ENCODE peak calls at places on chromosomes 6 and 20, in ten cellular contexts. V is sigmoid colon; L is lower lobe of right lung; N is IMR-90; D is endodermal cell; P is H1; R is heart left ventricle; G is ovary; A is neural progenitor cell; B is effector memory CD4-positive, alpha-beta T cell. K is an unnamed sample. For H3K4me1, the result is how much of the 10 kb centered on the place peaks cover.

GRCh38 chr20:3101737-3102574 is 17.4 kb upstream of the AVP start:
- DNase-seq in R (no peak), V (no peak), A (no peak), L (no peak), P (no peak), B (peak), N (no peak), D (no peak), G (no peak), K (no peak)

GRCh38 chr6:47524136-47524840 is 46.7 kb downstream of the CD2AP start:
- DNase-seq in A (no peak), L (no peak), B (no peak), V (no peak), N (peak), G (no peak), P (no peak), R (no peak), D (no peak), K (no peak)

GRCh38 chr6:91291071-91291470 is 704.2 kb upstream of the MAP3K7 start:
- DNase-seq in G (no peak), P (no peak), V (no peak), D (no peak), A (no peak), B (no peak), L (no peak), N (peak), R (no peak), K (no peak)

GRCh38 chr6:22399693-22400092 is 102.9 kb upstream of the PRL start:
- DNase-seq in L (no peak), P (no peak), A (no peak), N (peak), R (no peak), G (no peak), B (no peak), D (no peak), V (no peak), K (no peak)

GRCh38 chr6:82924799-82925535 is 140.7 kb downstream of the UBE3D start:
- DNase-seq in V (no peak), L (no peak), A (no peak), R (no peak), D (no peak), G (no peak), B (no peak), P (no peak), N (peak), K (no peak)

GRCh38 chr6:43014434-43014909 is 423 bp downstream of the KLHDC3 start:
- DNase-seq in L (no peak), P (no peak), V (no peak), N (peak), D (no peak), A (no peak), R (no peak), G (no peak), B (no peak), K (no peak)

GRCh38 chr20:47481330-47482216 is 20.1 kb upstream of the NCOA3 start:
- DNase-seq in R (no peak), D (no peak), A (no peak), L (no peak), V (no peak), P (no peak), G (no peak), B (no peak), N (no peak), K (no peak)

GRCh38 chr6:80382796-80383195 is 276.3 kb downstream of the BCKDHB start:
- DNase-seq in L (no peak), D (no peak), N (peak), G (no peak), R (no peak), A (no peak), B (no peak), V (no peak), P (no peak), K (no peak)

GRCh38 chr6:113693866-113694265 is 163.3 kb upstream of the MARCKS start:
- DNase-seq in L (no peak), B (no peak), G (no peak), D (no peak), N (no peak), V (no peak), P (no peak), R (no peak), A (no peak), K (no peak)

GRCh38 chr6:79608334-79609224 is 22.6 kb upstream of the SH3BGRL2 start:
- DNase-seq in L (no peak), R (no peak), P (no peak), N (no peak), A (no peak), D (no peak), G (no peak), B (no peak), V (no peak), K (no peak)

GRCh38 chr6:63066053-63066704 is 145.1 kb upstream of the FKBP1C start:
- DNase-seq in P (no peak), L (no peak), D (peak), R (no peak), V (no peak), B (no peak), N (no peak), G (no peak), A (no peak), K (no peak)

GRCh38 chr20:20205141-20205861 is 153.0 kb downstream of the CFAP61 start:
- DNase-seq in R (no peak), B (no peak), A (no peak), V (no peak), D (no peak), L (no peak), N (no peak), G (no peak), P (no peak), K (no peak)

GRCh38 chr20:21101453-21102251 is 4.5 kb downstream of the LINC00237 start:
- DNase-seq in B (no peak), A (peak), L (no peak), R (peak), P (no peak), D (peak), V (no peak), G (no peak), N (no peak), K (peak)

DNA sequence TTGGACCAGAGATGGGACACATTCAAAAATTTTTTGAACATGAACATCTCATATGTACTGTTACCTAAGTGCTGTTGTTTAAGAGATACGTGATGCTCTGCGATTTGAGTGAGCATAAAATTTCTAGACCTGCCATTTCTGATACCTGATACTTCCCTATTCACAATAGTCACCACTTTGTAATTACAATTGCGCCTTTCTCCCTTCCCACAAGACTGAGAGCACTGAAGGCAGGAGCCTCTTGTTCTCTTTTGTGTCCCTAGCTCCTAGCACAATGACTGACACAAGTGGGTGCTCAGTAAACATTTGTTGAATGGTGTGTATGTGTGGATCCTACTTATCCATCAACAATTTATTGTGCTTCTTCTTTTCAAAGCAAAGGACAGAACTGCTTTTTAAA is 92.8 kb upstream of the TMEM30A start:
- DNase-seq in V (no peak), B (no peak), R (no peak), G (no peak), A (peak), L (no peak), P (no peak), D (no peak), N (no peak), K (no peak)
- H3K4me1 ChIP-seq in V (under half), B (under half), R (under half), G (under half), A (half or more), L (under half), P (under half), D (under half), N (under half), K (under half)

GRCh38 chr6:11331136-11331535 is 98.7 kb upstream of the NEDD9 start:
- DNase-seq in V (no peak), R (no peak), D (no peak), N (no peak), B (no peak), L (no peak), P (no peak), A (no peak), G (no peak), K (no peak)
- H3K4me3 ChIP-seq in V (no peak), R (no peak), D (no peak), N (no peak), B (no peak), L (no peak), P (no peak), A (no peak), G (no peak), K (no peak)

DNA sequence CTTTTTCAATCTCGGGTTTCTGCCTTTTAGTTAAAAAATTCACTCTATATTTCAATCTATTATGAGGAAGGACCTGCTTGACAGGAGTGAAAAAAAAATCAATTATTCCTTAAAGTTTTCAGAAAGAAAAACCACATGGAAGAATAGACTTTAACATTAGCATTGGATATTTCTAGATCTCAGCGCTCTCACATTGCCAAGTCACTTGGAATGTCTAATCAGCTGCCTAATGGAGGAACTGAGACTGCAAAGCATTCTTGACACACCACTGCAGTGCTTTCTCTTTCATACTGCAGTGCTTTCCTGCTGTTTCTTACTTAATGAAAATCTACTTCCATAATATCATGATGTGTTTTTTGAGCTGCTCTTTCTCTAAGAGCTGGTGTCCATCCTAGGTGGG is 20.4 kb upstream of the MCM3 start:
- DNase-seq in A (peak), N (peak), D (no peak), R (no peak), L (no peak), B (no peak), G (no peak), P (no peak), V (no peak), K (no peak)
- H3K27ac ChIP-seq in A (no peak), N (no peak), D (no peak), R (peak), L (peak), B (peak), G (no peak), P (no peak), V (peak), K (peak)

GRCh38 chr6:37548067-37548674 is 48.5 kb upstream of the CCDC167 start:
- DNase-seq in R (no peak), L (no peak), P (no peak), A (no peak), N (peak), B (no peak), V (no peak), D (no peak), G (no peak), K (no peak)
- H3K4me1 ChIP-seq in R (under half), L (under half), P (under half), A (under half), N (under half), B (under half), V (under half), D (under half), G (under half), K (under half)

GRCh38 chr6:161273752-161274487 is at the start of gene AGPAT4:
- DNase-seq in G (peak), R (peak), N (peak), V (peak), P (peak), B (peak), D (peak), A (peak), L (peak), K (peak)

GRCh38 chr6:161272600-161273355 is 1.1 kb downstream of the AGPAT4 start:
- DNase-seq in A (peak), D (peak), G (no peak), R (no peak), L (no peak), N (peak), V (peak), P (no peak), B (no peak), K (no peak)

GRCh38 chr6:161276605-161277155 is 2.8 kb upstream of the AGPAT4 start:
- DNase-seq in B (no peak), D (no peak), A (no peak), N (no peak), G (no peak), L (no peak), R (no peak), V (no peak), P (no peak), K (no peak)

GRCh38 chr6:161273356-161273751 is 507 bp downstream of the AGPAT4 start:
- DNase-seq in A (no peak), P (no peak), L (peak), B (peak), R (no peak), G (peak), V (peak), D (no peak), N (peak), K (peak)

DNA sequence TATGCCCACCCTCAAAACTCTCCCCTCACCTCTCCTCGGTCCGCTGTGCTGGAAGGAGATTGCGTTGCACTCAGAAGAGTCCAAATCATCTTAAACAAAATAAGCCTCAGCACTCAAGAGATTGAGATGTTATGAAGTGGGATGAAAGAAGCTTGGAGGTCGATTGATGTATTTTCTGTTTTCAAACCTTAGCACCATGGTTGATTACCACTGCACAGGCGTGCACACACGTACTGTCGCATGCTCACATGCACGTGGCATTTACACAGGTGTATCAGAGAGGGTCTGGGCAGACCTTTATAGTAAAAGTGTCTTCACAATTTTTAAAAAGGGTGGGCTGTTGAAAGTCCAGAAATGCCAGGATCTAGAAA is 612 bp upstream of the AGPAT4 start:
- DNase-seq in L (no peak), G (no peak), N (no peak), V (no peak), D (no peak), P (no peak), R (no peak), B (no peak), A (no peak), K (no peak)
- H3K4me3 ChIP-seq in L (peak), G (peak), N (peak), V (peak), D (peak), P (peak), R (peak), B (peak), A (peak), K (peak)

GRCh38 chr6:129238991-129239390 is 356.1 kb downstream of the LAMA2 start:
- DNase-seq in G (no peak), L (no peak), D (no peak), N (no peak), P (no peak), B (no peak), A (no peak), R (no peak), V (no peak), K (no peak)

GRCh38 chr6:129235167-129236072 is 352.5 kb downstream of the LAMA2 start:
- DNase-seq in R (no peak), P (no peak), D (no peak), A (no peak), G (no peak), B (no peak), V (no peak), L (no peak), N (no peak), K (no peak)

GRCh38 chr6:129236110-129236509 is 353.2 kb downstream of the LAMA2 start:
- DNase-seq in R (no peak), A (no peak), V (no peak), G (no peak), L (no peak), D (no peak), B (no peak), N (no peak), P (no peak), K (no peak)

DNA sequence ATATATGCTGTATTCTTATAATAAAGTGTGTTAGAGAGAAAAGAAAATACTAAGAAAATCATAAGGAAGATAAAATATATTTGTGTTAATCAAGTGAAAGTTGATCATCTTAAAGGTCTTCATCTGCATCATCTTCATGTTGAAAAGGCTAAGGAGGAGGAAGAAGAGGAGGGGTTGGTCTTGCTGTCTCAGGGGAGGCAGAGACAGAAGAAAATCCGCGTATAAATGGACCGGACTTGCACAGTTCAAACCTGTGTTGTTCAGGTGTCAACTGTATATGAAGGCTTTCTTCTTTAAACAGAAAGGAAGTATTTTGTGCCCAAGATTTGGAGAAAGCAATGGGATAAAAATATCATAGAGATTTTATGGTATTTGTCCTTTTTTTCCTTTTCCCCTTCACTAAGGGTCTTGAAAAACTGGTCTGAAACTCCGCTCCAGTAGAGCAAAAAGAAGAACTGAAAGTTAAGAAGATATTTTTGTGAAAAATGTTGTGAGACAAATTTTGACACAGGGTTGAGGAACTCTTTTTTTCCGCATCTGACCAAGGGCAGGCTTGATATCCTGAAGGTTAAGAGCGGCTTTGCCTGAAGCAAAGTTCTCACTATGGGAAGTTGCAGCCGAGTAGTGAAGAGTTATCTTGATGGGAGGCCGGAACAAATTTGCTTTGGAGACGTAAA is 350.7 kb downstream of the LAMA2 start:
- DNase-seq in V (no peak), G (no peak), B (no peak), N (no peak), R (no peak), P (no peak), D (no peak), A (no peak), L (no peak), K (no peak)
- H3K27ac ChIP-seq in V (no peak), G (no peak), B (no peak), N (no peak), R (no peak), P (no peak), D (no peak), A (no peak), L (no peak), K (no peak)

GRCh38 chr6:145278163-145278807 is 457.0 kb downstream of the EPM2A start:
- DNase-seq in G (no peak), L (no peak), B (no peak), A (no peak), V (no peak), R (no peak), N (peak), P (no peak), D (no peak), K (no peak)
- H3K4me1 ChIP-seq in G (under half), L (under half), B (under half), A (under half), V (under half), R (under half), N (under half), P (under half), D (under half), K (under half)

DNA sequence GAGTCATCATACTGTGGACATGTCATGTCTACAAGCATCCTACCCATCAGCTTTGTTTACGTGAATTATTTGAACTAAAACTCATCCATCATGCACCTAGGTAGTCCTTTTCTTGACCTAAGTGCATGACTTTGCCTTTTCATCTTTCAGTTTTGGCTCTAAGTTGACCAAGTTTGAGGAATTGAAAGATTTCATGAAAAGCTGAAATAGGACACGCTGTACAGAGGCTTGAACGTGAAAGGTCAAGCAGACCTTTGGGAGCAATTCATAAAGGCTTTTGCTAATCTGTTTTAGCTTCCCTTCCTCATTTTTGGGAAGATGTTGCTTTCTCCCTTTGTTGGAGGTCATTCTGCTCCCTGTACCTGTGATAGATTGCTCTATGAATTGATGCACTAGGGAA is 55.1 kb upstream of the MLIP start:
- DNase-seq in P (no peak), N (no peak), D (no peak), A (no peak), B (no peak), V (no peak), L (no peak), R (no peak), G (no peak), K (no peak)
- H3K4me3 ChIP-seq in P (no peak), N (no peak), D (no peak), A (no peak), B (no peak), V (no peak), L (no peak), R (no peak), G (no peak), K (no peak)

DNA sequence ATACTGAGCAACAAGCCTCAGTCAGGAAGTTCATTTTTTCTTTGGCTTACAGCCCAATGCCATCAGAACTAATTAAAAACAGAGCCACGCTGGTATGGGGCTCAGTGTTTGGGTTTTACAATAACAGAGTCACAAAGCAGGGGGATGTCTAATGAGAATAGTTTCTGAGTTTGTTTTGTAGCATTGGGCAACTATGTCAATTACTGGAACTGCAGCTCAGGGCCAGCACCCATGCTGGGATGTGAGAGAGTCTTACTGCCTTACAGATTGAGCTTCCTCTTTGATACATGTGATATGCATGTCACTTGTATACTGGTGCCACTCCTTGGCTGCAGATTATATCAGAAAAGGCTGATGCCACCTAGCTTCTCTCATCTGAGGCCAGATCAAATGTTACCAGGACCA is 117.6 kb downstream of the TFAP2B start:
- DNase-seq in D (no peak), B (no peak), L (no peak), A (peak), V (no peak), P (no peak), R (no peak), G (no peak), N (no peak), K (no peak)
- H3K27ac ChIP-seq in D (no peak), B (no peak), L (no peak), A (no peak), V (no peak), P (no peak), R (no peak), G (no peak), N (no peak), K (no peak)

K was measured in aorta.